ENCODE peak calls at places on chromosomes 11 and 22, in six cellular contexts. G, I, E, Q, S and P are unnamed samples.

GRCh38 chr11:64224891-64225607 is 937 bp downstream of the TRPT1 start:
- DNase-seq in I (no peak), G (peak; percentile 70), S (no peak), Q (no peak), E (no peak), P (no peak)

GRCh38 chr11:84524422-84525051 is 1102.6 kb downstream of the DLG2 start:
- DNase-seq in I (no peak), Q (peak; percentile 19), E (no peak), S (no peak), G (no peak), P (no peak)

GRCh38 chr11:80596291-80596810 is 1155.5 kb upstream of the TENM4 start:
- DNase-seq in E (no peak), I (no peak), Q (no peak), S (no peak), G (no peak), P (no peak)

GRCh38 chr11:30788849-30789248 is 202.7 kb upstream of the MPPED2 start:
- DNase-seq in I (no peak), G (no peak), Q (no peak), E (no peak), S (no peak), P (no peak)

GRCh38 chr11:46675288-46675851 is 25.0 kb downstream of the ARHGAP1 start:
- DNase-seq in Q (peak; percentile 52), G (peak; percentile 90), S (peak; percentile 68), E (peak; percentile 79), I (peak; percentile 55), P (peak; percentile 88)

GRCh38 chr11:100799445-100799844 is 112.4 kb downstream of the ARHGAP42 start:
- DNase-seq in Q (no peak), S (no peak), G (no peak), E (no peak), I (no peak), P (no peak)

GRCh38 chr11:27012254-27012921 is 18.5 kb downstream of the FIBIN start:
- DNase-seq in I (no peak), S (peak; percentile 14), E (no peak), G (no peak), Q (no peak), P (no peak)

GRCh38 chr11:87878373-87878779 is 296.9 kb downstream of the RAB38 start:
- DNase-seq in S (no peak), E (no peak), G (no peak), I (peak; percentile 2), Q (no peak), P (peak; percentile 11)

GRCh38 chr11:36186340-36186739 is 102.9 kb downstream of the COMMD9 start:
- DNase-seq in G (no peak), S (no peak), I (no peak), E (no peak), Q (no peak), P (peak; percentile 19)

GRCh38 chr11:80155412-80156017 is 714.7 kb upstream of the TENM4 start:
- DNase-seq in I (peak; percentile 21), E (no peak), G (no peak), S (no peak), Q (peak; percentile 1), P (no peak)

GRCh38 chr11:29318134-29318845 is 698.5 kb downstream of the KCNA4 start:
- DNase-seq in G (no peak), E (no peak), S (no peak), Q (no peak), I (no peak), P (no peak)

GRCh38 chr11:19756675-19757475 is 44.2 kb downstream of the NAV2 start:
- DNase-seq in G (peak; percentile 77), E (no peak), S (no peak), Q (no peak), I (no peak), P (no peak)

GRCh38 chr11:135023499-135023898 is 611.5 kb upstream of the B3GAT1 start:
- DNase-seq in I (no peak), G (no peak), E (no peak), S (no peak), Q (no peak), P (no peak)

GRCh38 chr11:78492973-78493372 is 75.4 kb upstream of the GAB2 start:
- DNase-seq in S (no peak), E (no peak), Q (no peak), I (no peak), G (no peak), P (no peak)

GRCh38 chr11:107953506-107953905 is 25.3 kb downstream of the RAB39A start:
- DNase-seq in I (no peak), S (no peak), G (no peak), Q (no peak), E (no peak), P (no peak)

GRCh38 chr11:35458846-35459245 is 39.5 kb upstream of the SLC1A2 start:
- DNase-seq in S (no peak), I (no peak), Q (no peak), G (no peak), E (no peak), P (no peak)

GRCh38 chr11:65454311-65454695 is 31.7 kb downstream of the NEAT1 start:
- DNase-seq in G (peak; percentile 68), S (no peak), Q (no peak), E (no peak), I (no peak), P (no peak)

GRCh38 chr11:92854162-92854561 is 115.3 kb upstream of the MTNR1B start:
- DNase-seq in S (peak; percentile 24), I (no peak), E (no peak), G (no peak), Q (no peak), P (no peak)

GRCh38 chr22:42077486-42078125 is 1.9 kb upstream of the SMDT1 start:
- DNase-seq in E (no peak), Q (no peak), S (no peak), G (no peak), I (no peak), P (no peak)

GRCh38 chr11:73288873-73289707 is 17.0 kb downstream of the P2RY6 start:
- DNase-seq in Q (peak; percentile 91), E (peak; percentile 65), G (peak; percentile 85), S (peak; percentile 77), I (peak; percentile 64), P (no peak)

GRCh38 chr11:32118025-32118974 is 27.4 kb downstream of the RCN1 start:
- DNase-seq in Q (no peak), E (no peak), G (no peak), S (no peak), I (peak; percentile 64), P (no peak)

GRCh38 chr11:45920531-45921477 is 1.7 kb upstream of the LARGE2 start:
- DNase-seq in E (no peak), Q (no peak), G (peak; percentile 42), I (no peak), S (no peak), P (no peak)

GRCh38 chr11:62777389-62777788 is 6.2 kb downstream of the TAF6L start:
- DNase-seq in E (no peak), S (no peak), G (no peak), Q (no peak), I (no peak), P (no peak)

GRCh38 chr11:112016088-112016764 is 9.0 kb upstream of the DLAT start:
- DNase-seq in Q (no peak), S (no peak), G (no peak), E (no peak), I (no peak), P (no peak)

GRCh38 chr22:29769723-29770321 is 2.7 kb downstream of the UQCR10 start:
- DNase-seq in E (no peak), Q (no peak), S (no peak), I (peak; percentile 93), G (no peak), P (no peak)

GRCh38 chr22:48660795-48661740 is 1166.6 kb downstream of the BRD1 start:
- DNase-seq in I (no peak), S (no peak), Q (no peak), G (no peak), E (no peak), P (no peak)

GRCh38 chr22:47225931-47226633 is 463.6 kb downstream of the TBC1D22A start:
- DNase-seq in G (peak; percentile 45), E (no peak), S (no peak), I (no peak), Q (no peak), P (no peak)

GRCh38 chr11:26442131-26442530 is 110.2 kb downstream of the ANO3 start:
- DNase-seq in G (no peak), Q (no peak), E (no peak), S (no peak), I (no peak), P (no peak)

DNA sequence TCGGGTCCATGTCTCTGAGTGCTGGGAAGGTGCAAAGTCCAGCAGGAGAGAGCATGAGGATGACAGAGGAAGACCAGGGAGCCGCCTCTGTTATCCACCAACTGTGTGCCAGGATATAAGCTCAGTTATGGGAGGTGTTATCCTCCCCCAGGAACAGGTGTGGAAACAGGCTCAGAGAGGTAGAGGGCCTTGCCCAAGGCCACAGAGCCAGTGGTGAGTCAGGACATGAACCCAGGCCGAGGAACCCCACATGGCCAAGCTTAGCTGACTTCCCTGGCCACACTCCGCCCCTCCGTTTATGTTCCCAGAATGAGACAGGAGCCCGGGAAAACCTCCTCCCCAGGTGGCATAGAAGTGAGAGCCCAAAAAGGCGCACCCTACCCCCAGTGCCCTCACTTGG is 50.3 kb downstream of the ISX start:
- DNase-seq in S (peak; percentile 33), I (no peak), G (no peak), E (no peak), Q (no peak), P (no peak)
- TF ChIP-seq EP300 in S (no peak), I (no peak), G (no peak), E (no peak), Q (no peak), P (no peak)

GRCh38 chr11:10432971-10433370 is 22.1 kb upstream of the AMPD3 start:
- DNase-seq in E (no peak), G (no peak), I (no peak), Q (no peak), S (no peak), P (no peak)
- TF ChIP-seq POLR2A in E (no peak), G (no peak), I (no peak), Q (no peak), S (no peak), P (no peak)

GRCh38 chr11:109892321-109892794 is 200.8 kb upstream of the ZC3H12C start:
- DNase-seq in S (no peak), G (no peak), Q (no peak), I (no peak), E (no peak), P (no peak)
- TF ChIP-seq EP300 in S (no peak), G (no peak), Q (no peak), I (no peak), E (no peak), P (no peak)

DNA sequence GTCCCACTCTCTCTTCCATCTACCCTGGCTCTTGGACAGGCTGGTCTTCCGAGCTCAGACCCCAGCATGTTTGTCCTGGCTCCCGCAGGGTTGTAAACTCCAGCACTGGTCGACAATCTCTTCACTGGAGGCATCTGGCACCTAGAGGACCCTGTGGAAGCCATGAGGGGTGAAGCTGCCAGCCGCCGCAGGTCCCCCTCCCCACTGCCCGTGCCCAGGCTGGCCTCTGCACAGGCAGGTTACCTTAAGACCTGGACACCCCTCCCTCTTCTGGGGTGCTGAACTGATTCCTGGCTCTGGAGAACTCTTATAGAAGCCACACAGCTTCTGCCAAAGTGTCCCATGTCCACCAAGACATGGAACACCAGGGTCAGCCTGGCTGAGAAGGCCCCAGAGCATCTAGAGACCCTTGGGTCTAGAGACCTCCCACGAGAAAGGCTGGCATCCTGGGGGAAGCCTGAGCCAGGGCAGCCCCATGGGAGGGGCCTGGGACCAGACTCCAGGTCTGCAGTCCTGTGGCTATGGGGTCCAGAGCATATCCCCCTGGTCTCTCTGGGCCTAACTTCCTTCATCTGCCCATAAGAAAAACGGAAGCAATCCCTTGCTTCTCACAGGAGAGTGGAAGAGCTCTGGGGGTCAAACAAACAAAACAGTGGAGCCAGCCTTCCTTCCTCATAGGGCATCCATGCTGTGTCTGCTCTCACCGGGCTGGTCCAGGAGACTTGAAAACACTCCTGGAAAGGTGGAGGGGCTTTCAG is 30.6 kb downstream of the LMO1 start:
- DNase-seq in Q (no peak), G (no peak), I (no peak), E (no peak), S (no peak), P (no peak)
- TF ChIP-seq POLR2A in Q (no peak), G (no peak), I (no peak), E (no peak), S (no peak), P (no peak)